ENCODE peak calls at places on chromosome 20, in ten cellular contexts. D is fibroblast of lung, M is progenitor cell of endocrine pancreas, Y is WTC11, P is cardiac fibroblast, H is neural progenitor cell, F is PC-9, T is psoas muscle, C is PC-3, U is astrocyte of the cerebellum. N is an unnamed sample.

GRCh38 chr20:50138479-50139393 is 14.8 kb downstream of the PEDS1 start:
- DNase-seq in D (no peak), M (no peak), Y (peak; percentile 36), P (peak; percentile 45), H (no peak), F (no peak), T (peak; percentile 39), C (no peak), U (no peak), N (no peak)

GRCh38 chr20:54535045-54535444 is 59.7 kb downstream of the DOK5 start:
- DNase-seq in D (peak; percentile 34), M (no peak), Y (no peak), P (no peak), H (no peak), F (no peak), T (no peak), C (no peak), U (no peak), N (no peak)

GRCh38 chr20:53331151-53331973 is 262.3 kb downstream of the ZNF217 start:
- DNase-seq in D (peak; percentile 12), M (no peak), Y (no peak), P (no peak), H (no peak), F (no peak), T (peak; percentile 17), C (peak; percentile 83), U (peak; percentile 3), N (no peak)

GRCh38 chr20:44204156-44204831 is 6.3 kb downstream of the OSER1 start:
- DNase-seq in D (peak; percentile 94), M (no peak), Y (no peak), P (peak; percentile 95), H (no peak), F (peak; percentile 47), T (no peak), C (peak; percentile 99), U (peak; percentile 89), N (peak; percentile 72)

GRCh38 chr20:19742974-19743649 is 14.9 kb upstream of the RIN2 start:
- DNase-seq in D (no peak), M (no peak), Y (no peak), P (no peak), H (no peak), F (no peak), T (no peak), C (no peak), U (no peak), N (no peak)

GRCh38 chr20:38697306-38697705 is 27.0 kb upstream of the SLC32A1 start:
- DNase-seq in D (no peak), M (no peak), Y (no peak), P (no peak), H (no peak), F (no peak), T (no peak), C (no peak), U (no peak), N (no peak)

GRCh38 chr20:46784450-46785127 is 75.1 kb downstream of the SLC2A10 start:
- DNase-seq in D (peak; percentile 29), M (no peak), Y (no peak), P (peak; percentile 9), H (no peak), F (no peak), T (no peak), C (peak; percentile 32), U (no peak), N (peak; percentile 20)

GRCh38 chr20:20368414-20369352 is 779 bp downstream of the INSM1 start:
- DNase-seq in D (no peak), M (peak; percentile 22), Y (peak; percentile 39), P (no peak), H (peak; percentile 63), F (no peak), T (no peak), C (no peak), U (no peak), N (no peak)

GRCh38 chr20:1900321-1900791 is 5.1 kb downstream of the SIRPA start:
- DNase-seq in D (peak; percentile 76), M (peak; percentile 41), Y (peak; percentile 74), P (peak; percentile 73), H (peak; percentile 84), F (peak; percentile 27), T (peak; percentile 71), C (peak; percentile 81), U (peak; percentile 38), N (peak; percentile 44)

GRCh38 chr20:35768731-35769664 is 2.8 kb upstream of the PHF20 start:
- DNase-seq in D (peak; percentile 99), M (no peak), Y (peak; percentile 74), P (peak; percentile 99), H (peak; percentile 79), F (peak; percentile 80), T (peak; percentile 99), C (peak; percentile 95), U (peak; percentile 87), N (peak; percentile 96)

GRCh38 chr20:33622705-33623390 is 39.3 kb upstream of the C20orf144 start:
- DNase-seq in D (no peak), M (no peak), Y (no peak), P (no peak), H (no peak), F (no peak), T (no peak), C (no peak), U (no peak), N (no peak)

GRCh38 chr20:24678351-24679106 is 209.1 kb downstream of the SYNDIG1 start:
- DNase-seq in D (no peak), M (no peak), Y (no peak), P (no peak), H (no peak), F (no peak), T (no peak), C (no peak), U (no peak), N (no peak)

GRCh38 chr20:58374906-58375760 is 13.9 kb upstream of the VAPB start:
- DNase-seq in D (peak; percentile 69), M (no peak), Y (peak; percentile 52), P (peak; percentile 55), H (peak; percentile 81), F (no peak), T (no peak), C (no peak), U (peak; percentile 47), N (peak; percentile 45)

GRCh38 chr20:7113577-7114466 is 346.3 kb downstream of the BMP2 start:
- DNase-seq in D (peak; percentile 6), M (no peak), Y (peak; percentile 75), P (peak; percentile 65), H (peak; percentile 83), F (no peak), T (peak; percentile 14), C (peak; percentile 59), U (peak; percentile 15), N (peak; percentile 10)
- TF ChIP-seq CTCF in D (peak; percentile 46), M (peak; percentile 64), Y (no peak), P (peak; percentile 63), H (peak; percentile 68), F (no peak), T (peak; percentile 16), C (peak; percentile 85), U (peak; percentile 47), N (peak; percentile 66)

DNA sequence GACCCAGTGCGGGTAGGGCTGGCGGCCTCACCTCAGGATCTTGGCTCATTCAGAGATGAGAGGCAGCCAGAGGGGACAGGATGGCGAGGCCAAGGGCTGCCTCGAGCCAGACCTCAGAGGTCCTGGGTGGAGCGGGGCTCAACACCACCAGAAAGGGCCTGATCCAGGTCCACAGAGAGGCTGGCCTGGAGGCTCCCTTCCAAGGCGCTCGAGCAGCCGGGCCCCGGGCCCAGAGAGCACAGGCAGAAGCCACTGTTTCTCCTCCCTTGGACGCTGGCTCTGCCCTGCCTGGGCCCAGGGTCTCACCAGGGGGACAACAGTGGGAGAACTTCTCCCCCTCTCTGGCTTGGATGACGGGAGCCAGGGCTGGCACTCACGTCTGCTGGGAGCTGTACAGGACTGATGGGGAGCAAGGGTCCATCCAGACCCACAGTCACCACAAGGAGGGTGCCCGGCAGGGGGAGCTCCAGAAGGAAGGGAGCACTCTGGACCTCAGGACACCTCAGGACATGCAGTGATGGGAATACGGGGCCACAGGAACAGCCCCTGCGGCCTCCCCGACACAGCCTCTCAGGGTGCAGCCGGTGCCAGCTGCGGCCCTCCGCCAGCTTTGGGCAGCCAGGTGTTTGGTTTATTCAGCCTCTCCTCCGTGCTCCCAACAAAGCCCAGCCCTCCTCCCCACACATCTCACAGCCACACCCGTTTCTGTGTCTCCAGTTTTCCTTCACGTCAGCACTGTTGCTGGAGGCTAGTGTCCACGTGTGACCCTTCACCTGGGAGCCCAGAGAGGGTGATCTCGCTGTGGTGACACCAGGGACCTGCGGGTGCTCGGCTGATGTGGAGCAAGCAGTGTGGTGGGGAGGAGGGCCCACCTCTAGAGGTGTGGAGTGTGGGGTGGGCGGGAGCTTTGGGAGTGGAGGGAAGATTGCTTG is 8.7 kb downstream of the RPS21 start:
- DNase-seq in D (no peak), M (no peak), Y (no peak), P (no peak), H (no peak), F (no peak), T (no peak), C (no peak), U (no peak), N (no peak)
- TF ChIP-seq CTCF in D (no peak), M (no peak), Y (no peak), P (no peak), H (no peak), F (peak; percentile 66), T (no peak), C (no peak), U (no peak), N (no peak)

GRCh38 chr20:16279320-16279719 is 293.9 kb downstream of the KIF16B start:
- DNase-seq in D (no peak), M (no peak), Y (peak; percentile 17), P (no peak), H (no peak), F (no peak), T (no peak), C (peak; percentile 55), U (no peak), N (no peak)
- TF ChIP-seq CTCF in D (no peak), M (no peak), Y (no peak), P (no peak), H (no peak), F (no peak), T (no peak), C (peak; percentile 61), U (no peak), N (no peak)

GRCh38 chr20:40103420-40103819 is 585.6 kb downstream of the MAFB start:
- DNase-seq in D (no peak), M (no peak), Y (no peak), P (no peak), H (no peak), F (no peak), T (no peak), C (no peak), U (no peak), N (no peak)
- TF ChIP-seq CTCF in D (no peak), M (no peak), Y (no peak), P (no peak), H (no peak), F (no peak), T (no peak), C (no peak), U (no peak), N (no peak)

DNA sequence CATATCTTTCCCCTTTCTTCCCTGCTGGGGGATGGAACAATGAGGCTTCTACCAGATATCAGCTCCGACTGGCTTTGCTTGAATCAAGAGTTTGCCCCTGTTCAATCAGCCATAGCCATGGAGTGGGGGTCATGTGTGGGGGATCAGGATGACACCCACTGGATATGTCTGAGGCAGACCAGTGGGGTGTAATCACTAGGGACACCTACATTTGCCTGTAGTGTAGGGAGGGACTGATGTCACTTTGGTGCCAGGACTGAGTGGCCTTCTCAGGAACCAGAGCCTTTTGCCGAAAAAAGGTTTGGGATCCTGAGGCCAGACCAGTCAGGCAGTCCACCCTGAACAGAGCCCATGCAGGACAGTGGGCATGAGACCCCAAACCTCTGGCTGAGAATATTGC is 1.0 kb downstream of the ITPA start:
- DNase-seq in D (no peak), M (no peak), Y (no peak), P (no peak), H (no peak), F (no peak), T (no peak), C (no peak), U (no peak), N (no peak)
- TF ChIP-seq CTCF in D (no peak), M (no peak), Y (no peak), P (no peak), H (no peak), F (no peak), T (no peak), C (no peak), U (no peak), N (no peak)